ENCODE peak calls at places on chromosomes 2 and 18, in seven cellular contexts. One of them, this sample, is unnamed.

GRCh38 chr18:5890261-5890605 is 5.1 kb downstream of the TMEM200C start:
- DNase-seq in mesendoderm: peak
- DNase-seq in trophoblast cell: peak
- DNase-seq in mesenchymal stem cell: no peak
- DNase-seq in neuronal stem cell: no peak
- DNase-seq in H9: peak
- DNase-seq in H1: peak
- DNase-seq in this sample: no peak

GRCh38 chr2:224217233-224217961 is 178.3 kb upstream of the SERPINE2 start:
- DNase-seq in mesenchymal stem cell: no peak
- DNase-seq in trophoblast cell: no peak
- DNase-seq in H1: no peak
- DNase-seq in H9: no peak
- DNase-seq in mesendoderm: peak
- DNase-seq in neuronal stem cell: no peak
- DNase-seq in this sample: no peak

GRCh38 chr2:215435261-215435808 is 533 bp downstream of the FN1 start:
- DNase-seq in H9: peak
- DNase-seq in trophoblast cell: peak
- DNase-seq in neuronal stem cell: peak
- DNase-seq in H1: no peak
- DNase-seq in mesendoderm: peak
- DNase-seq in mesenchymal stem cell: no peak
- DNase-seq in this sample: no peak

GRCh38 chr2:51472300-51472699 is 440.4 kb upstream of the NRXN1 start:
- DNase-seq in mesenchymal stem cell: no peak
- DNase-seq in H1: no peak
- DNase-seq in neuronal stem cell: no peak
- DNase-seq in mesendoderm: no peak
- DNase-seq in H9: no peak
- DNase-seq in trophoblast cell: no peak
- DNase-seq in this sample: peak

GRCh38 chr2:19667085-19667484 is 234.7 kb downstream of the TTC32 start:
- DNase-seq in mesenchymal stem cell: peak
- DNase-seq in mesendoderm: peak
- DNase-seq in H1: no peak
- DNase-seq in neuronal stem cell: no peak
- DNase-seq in H9: no peak
- DNase-seq in trophoblast cell: peak
- DNase-seq in this sample: peak

GRCh38 chr18:69259282-69259681 is 141.4 kb upstream of the DOK6 start:
- DNase-seq in trophoblast cell: no peak
- DNase-seq in mesenchymal stem cell: no peak
- DNase-seq in H9: no peak
- DNase-seq in neuronal stem cell: no peak
- DNase-seq in H1: no peak
- DNase-seq in mesendoderm: no peak
- DNase-seq in this sample: no peak

GRCh38 chr2:234273887-234274584 is 222.8 kb downstream of the ARL4C start:
- DNase-seq in trophoblast cell: no peak
- DNase-seq in mesendoderm: no peak
- DNase-seq in mesenchymal stem cell: no peak
- DNase-seq in H1: no peak
- DNase-seq in neuronal stem cell: no peak
- DNase-seq in H9: no peak
- DNase-seq in this sample: no peak

GRCh38 chr2:149658553-149658952 is 71.0 kb upstream of the MMADHC start:
- DNase-seq in mesenchymal stem cell: no peak
- DNase-seq in mesendoderm: no peak
- DNase-seq in neuronal stem cell: no peak
- DNase-seq in trophoblast cell: no peak
- DNase-seq in H1: no peak
- DNase-seq in H9: no peak
- DNase-seq in this sample: no peak

GRCh38 chr2:46827274-46827930 is 88.2 kb downstream of the MCFD2 start:
- DNase-seq in H1: no peak
- DNase-seq in H9: no peak
- DNase-seq in mesendoderm: no peak
- DNase-seq in trophoblast cell: no peak
- DNase-seq in mesenchymal stem cell: peak
- DNase-seq in neuronal stem cell: no peak
- DNase-seq in this sample: peak

GRCh38 chr2:237598468-237599208 is 8.1 kb upstream of the RAB17 start:
- DNase-seq in mesendoderm: no peak
- DNase-seq in trophoblast cell: peak
- DNase-seq in neuronal stem cell: no peak
- DNase-seq in H9: peak
- DNase-seq in H1: no peak
- DNase-seq in mesenchymal stem cell: no peak
- DNase-seq in this sample: no peak

GRCh38 chr2:111025288-111025687 is 95.4 kb upstream of the BCL2L11 start:
- DNase-seq in trophoblast cell: no peak
- DNase-seq in mesenchymal stem cell: no peak
- DNase-seq in neuronal stem cell: no peak
- DNase-seq in H1: no peak
- DNase-seq in H9: no peak
- DNase-seq in mesendoderm: no peak
- DNase-seq in this sample: no peak

GRCh38 chr2:128559533-128560515 is 241.2 kb upstream of the HS6ST1 start:
- DNase-seq in neuronal stem cell: no peak
- DNase-seq in mesenchymal stem cell: no peak
- DNase-seq in H9: no peak
- DNase-seq in trophoblast cell: no peak
- DNase-seq in mesendoderm: no peak
- DNase-seq in H1: no peak
- DNase-seq in this sample: no peak

GRCh38 chr18:904135-905090 is at the start of gene ADCYAP1:
- DNase-seq in mesenchymal stem cell: peak
- DNase-seq in H9: peak
- DNase-seq in neuronal stem cell: no peak
- DNase-seq in mesendoderm: peak
- DNase-seq in trophoblast cell: no peak
- DNase-seq in H1: no peak
- DNase-seq in this sample: no peak

GRCh38 chr2:129744649-129745048 is 234.8 kb upstream of the RAB6C start:
- DNase-seq in trophoblast cell: no peak
- DNase-seq in mesenchymal stem cell: no peak
- DNase-seq in neuronal stem cell: no peak
- DNase-seq in H9: peak
- DNase-seq in H1: no peak
- DNase-seq in mesendoderm: peak
- DNase-seq in this sample: no peak

GRCh38 chr2:141899740-141900139 is 231.1 kb downstream of the LRP1B start:
- DNase-seq in trophoblast cell: no peak
- DNase-seq in H1: no peak
- DNase-seq in H9: no peak
- DNase-seq in mesendoderm: peak
- DNase-seq in neuronal stem cell: no peak
- DNase-seq in mesenchymal stem cell: no peak
- DNase-seq in this sample: no peak

GRCh38 chr2:10254373-10255188 is 48.1 kb upstream of the HPCAL1 start:
- DNase-seq in mesendoderm: peak
- DNase-seq in H1: no peak
- DNase-seq in H9: no peak
- DNase-seq in mesenchymal stem cell: no peak
- DNase-seq in neuronal stem cell: no peak
- DNase-seq in trophoblast cell: peak
- DNase-seq in this sample: peak

GRCh38 chr2:10584242-10584753 is 105.5 kb downstream of the NOL10 start:
- DNase-seq in mesendoderm: no peak
- DNase-seq in trophoblast cell: no peak
- DNase-seq in H1: no peak
- DNase-seq in H9: no peak
- DNase-seq in neuronal stem cell: no peak
- DNase-seq in mesenchymal stem cell: peak
- DNase-seq in this sample: peak

GRCh38 chr2:227460079-227460485 is 11.9 kb upstream of the AGFG1 start:
- DNase-seq in neuronal stem cell: no peak
- DNase-seq in H9: no peak
- DNase-seq in trophoblast cell: no peak
- DNase-seq in mesendoderm: no peak
- DNase-seq in H1: no peak
- DNase-seq in mesenchymal stem cell: peak
- DNase-seq in this sample: peak

GRCh38 chr2:64799592-64800252 is 146.0 kb upstream of the SERTAD2 start:
- DNase-seq in H1: no peak
- DNase-seq in neuronal stem cell: no peak
- DNase-seq in mesenchymal stem cell: no peak
- DNase-seq in mesendoderm: no peak
- DNase-seq in trophoblast cell: no peak
- DNase-seq in H9: no peak
- DNase-seq in this sample: peak

GRCh38 chr18:61750840-61751668 is 141.8 kb downstream of the RNF152 start:
- DNase-seq in neuronal stem cell: no peak
- DNase-seq in mesenchymal stem cell: no peak
- DNase-seq in H1: no peak
- DNase-seq in H9: no peak
- DNase-seq in mesendoderm: no peak
- DNase-seq in trophoblast cell: no peak
- DNase-seq in this sample: no peak

GRCh38 chr18:58806826-58807714 is 57.6 kb upstream of the ZNF532 start:
- DNase-seq in neuronal stem cell: no peak
- DNase-seq in H9: no peak
- DNase-seq in trophoblast cell: no peak
- DNase-seq in mesenchymal stem cell: no peak
- DNase-seq in H1: no peak
- DNase-seq in mesendoderm: no peak
- DNase-seq in this sample: no peak

GRCh38 chr2:58107803-58108710 is 61.5 kb downstream of the VRK2 start:
- DNase-seq in trophoblast cell: peak
- DNase-seq in H9: no peak
- DNase-seq in H1: no peak
- DNase-seq in neuronal stem cell: no peak
- DNase-seq in mesendoderm: no peak
- DNase-seq in mesenchymal stem cell: peak
- DNase-seq in this sample: peak

GRCh38 chr2:82316573-82317371 is 2012.2 kb upstream of the LRRTM1 start:
- DNase-seq in mesendoderm: no peak
- DNase-seq in H1: no peak
- DNase-seq in neuronal stem cell: no peak
- DNase-seq in H9: no peak
- DNase-seq in trophoblast cell: no peak
- DNase-seq in mesenchymal stem cell: no peak
- DNase-seq in this sample: no peak

GRCh38 chr2:205733648-205734047 is 51.3 kb downstream of the NRP2 start:
- DNase-seq in trophoblast cell: no peak
- DNase-seq in neuronal stem cell: peak
- DNase-seq in mesenchymal stem cell: no peak
- DNase-seq in mesendoderm: peak
- DNase-seq in H9: peak
- DNase-seq in H1: no peak
- DNase-seq in this sample: no peak

GRCh38 chr2:205730701-205731271 is 48.5 kb downstream of the NRP2 start:
- DNase-seq in neuronal stem cell: no peak
- DNase-seq in H9: no peak
- DNase-seq in trophoblast cell: no peak
- DNase-seq in mesendoderm: no peak
- DNase-seq in H1: no peak
- DNase-seq in mesenchymal stem cell: peak
- DNase-seq in this sample: peak

GRCh38 chr2:205733082-205733481 is 50.8 kb downstream of the NRP2 start:
- DNase-seq in H1: no peak
- DNase-seq in mesenchymal stem cell: no peak
- DNase-seq in mesendoderm: no peak
- DNase-seq in H9: no peak
- DNase-seq in neuronal stem cell: no peak
- DNase-seq in trophoblast cell: no peak
- DNase-seq in this sample: no peak

GRCh38 chr2:205731521-205731965 is 49.2 kb downstream of the NRP2 start:
- DNase-seq in mesendoderm: peak
- DNase-seq in mesenchymal stem cell: peak
- DNase-seq in trophoblast cell: peak
- DNase-seq in neuronal stem cell: no peak
- DNase-seq in H1: no peak
- DNase-seq in H9: no peak
- DNase-seq in this sample: peak

DNA sequence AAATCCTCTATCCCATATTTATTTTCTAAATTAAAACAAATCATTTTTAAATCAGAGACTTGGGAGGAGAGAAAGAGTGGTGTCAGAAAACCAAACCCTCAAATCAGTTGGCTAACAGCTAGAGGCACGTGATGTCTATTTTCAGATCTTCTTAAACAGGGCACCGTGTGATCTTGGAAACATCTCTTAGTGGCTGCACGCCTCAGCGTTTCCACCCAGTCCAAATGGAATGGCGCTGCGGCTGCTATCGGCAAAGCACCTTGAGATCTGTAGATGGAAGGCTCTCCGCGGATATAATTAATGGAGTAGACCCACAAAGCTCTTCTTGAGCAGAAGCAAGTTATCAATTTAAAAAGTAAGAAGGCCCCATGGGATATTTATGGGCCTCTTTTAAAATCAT is 50.0 kb downstream of the NRP2 start:
- DNase-seq in neuronal stem cell: no peak
- DNase-seq in mesendoderm: no peak
- DNase-seq in H9: no peak
- DNase-seq in H1: no peak
- DNase-seq in mesenchymal stem cell: no peak
- DNase-seq in trophoblast cell: no peak
- DNase-seq in this sample: no peak
- H4K8ac ChIP-seq in neuronal stem cell: no peak
- H4K8ac ChIP-seq in mesendoderm: no peak
- H4K8ac ChIP-seq in H9: no peak
- H4K8ac ChIP-seq in H1: no peak
- H4K8ac ChIP-seq in mesenchymal stem cell: no peak
- H4K8ac ChIP-seq in trophoblast cell: no peak
- H4K8ac ChIP-seq in this sample: peak

GRCh38 chr18:77653792-77654191 is 404.1 kb downstream of the GALR1 start:
- DNase-seq in trophoblast cell: no peak
- DNase-seq in mesendoderm: no peak
- DNase-seq in neuronal stem cell: no peak
- DNase-seq in H9: no peak
- DNase-seq in mesenchymal stem cell: no peak
- DNase-seq in H1: no peak
- DNase-seq in this sample: no peak
- H4K8ac ChIP-seq in trophoblast cell: no peak
- H4K8ac ChIP-seq in mesendoderm: no peak
- H4K8ac ChIP-seq in neuronal stem cell: no peak
- H4K8ac ChIP-seq in H9: no peak
- H4K8ac ChIP-seq in mesenchymal stem cell: no peak
- H4K8ac ChIP-seq in H1: no peak
- H4K8ac ChIP-seq in this sample: no peak

DNA sequence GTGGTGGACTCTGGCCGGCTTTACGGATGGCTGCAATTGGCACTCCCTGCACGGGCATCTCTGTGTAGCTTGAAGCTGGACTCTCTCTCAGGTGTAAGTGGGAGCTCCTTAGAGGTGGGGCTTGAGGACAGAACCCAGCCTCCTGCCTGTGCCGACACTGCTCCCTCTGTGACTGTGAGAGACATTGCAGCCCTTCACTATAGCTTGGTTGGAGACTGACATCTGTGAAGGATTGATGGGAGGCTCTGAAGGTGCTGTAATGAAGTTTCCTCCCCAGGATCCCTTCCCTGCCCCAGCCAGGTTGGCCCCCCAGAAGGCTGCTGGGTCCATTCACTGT is 166.7 kb downstream of the SH3RF3 start:
- DNase-seq in trophoblast cell: no peak
- DNase-seq in H1: no peak
- DNase-seq in neuronal stem cell: no peak
- DNase-seq in H9: no peak
- DNase-seq in mesenchymal stem cell: no peak
- DNase-seq in mesendoderm: no peak
- DNase-seq in this sample: no peak
- H4K8ac ChIP-seq in trophoblast cell: no peak
- H4K8ac ChIP-seq in H1: no peak
- H4K8ac ChIP-seq in neuronal stem cell: no peak
- H4K8ac ChIP-seq in H9: no peak
- H4K8ac ChIP-seq in mesenchymal stem cell: no peak
- H4K8ac ChIP-seq in mesendoderm: no peak
- H4K8ac ChIP-seq in this sample: no peak

GRCh38 chr18:55840601-55841170 is 252.7 kb upstream of the TCF4 start:
- DNase-seq in neuronal stem cell: no peak
- DNase-seq in H1: no peak
- DNase-seq in mesendoderm: no peak
- DNase-seq in mesenchymal stem cell: no peak
- DNase-seq in trophoblast cell: no peak
- DNase-seq in H9: no peak
- DNase-seq in this sample: no peak
- H4K8ac ChIP-seq in neuronal stem cell: no peak
- H4K8ac ChIP-seq in H1: no peak
- H4K8ac ChIP-seq in mesendoderm: no peak
- H4K8ac ChIP-seq in mesenchymal stem cell: no peak
- H4K8ac ChIP-seq in trophoblast cell: no peak
- H4K8ac ChIP-seq in H9: no peak
- H4K8ac ChIP-seq in this sample: no peak

This sample was measured in IMR-90.